ENCODE peak calls at places on chromosome 16, in seven cellular contexts. U, R, W, H, J, S and I are unnamed samples.
A peak's percentile ranks its signal among the peaks of the same experiment; 100 is the strongest.

GRCh38 chr16:21663889-21664647 is at the start of gene OTOA:
- DNase-seq in U (no peak), R (no peak), W (peak; percentile 11), H (no peak), J (no peak), S (no peak), I (no peak)

GRCh38 chr16:25747160-25747758 is 55.5 kb downstream of the HS3ST4 start:
- DNase-seq in U (peak; percentile 16), R (no peak), W (no peak), H (no peak), J (no peak), S (no peak), I (no peak)

GRCh38 chr16:86931410-86931941 is 353.1 kb downstream of the FOXL1 start:
- DNase-seq in U (peak; percentile 26), R (peak; percentile 84), W (no peak), H (peak; percentile 98), J (no peak), S (peak; percentile 49), I (no peak)

GRCh38 chr16:71421911-71422310 is 19.9 kb downstream of the TLE7 start:
- DNase-seq in U (no peak), R (no peak), W (peak; percentile 33), H (no peak), J (no peak), S (peak; percentile 21), I (peak; percentile 25)

GRCh38 chr16:59212492-59213024 is 478.4 kb upstream of the GOT2 start:
- DNase-seq in U (no peak), R (no peak), W (no peak), H (peak; percentile 42), J (no peak), S (no peak), I (no peak)

GRCh38 chr16:17101646-17102045 is 369.1 kb downstream of the XYLT1 start:
- DNase-seq in U (peak; percentile 21), R (no peak), W (no peak), H (no peak), J (no peak), S (peak; percentile 48), I (peak; percentile 20)

GRCh38 chr16:27313422-27314160 is at the start of gene IL4R:
- DNase-seq in U (peak; percentile 74), R (peak; percentile 91), W (peak; percentile 78), H (peak; percentile 59), J (peak; percentile 89), S (no peak), I (peak; percentile 70)

GRCh38 chr16:4411684-4412083 is 4.7 kb downstream of the CORO7 start:
- DNase-seq in U (peak; percentile 87), R (peak; percentile 62), W (no peak), H (no peak), J (no peak), S (no peak), I (no peak)

GRCh38 chr16:19066988-19067348 is 446 bp upstream of the COQ7 start:
- DNase-seq in U (no peak), R (no peak), W (peak; percentile 14), H (no peak), J (no peak), S (no peak), I (no peak)

GRCh38 chr16:26396511-26397235 is 670.1 kb upstream of the C16orf82 start:
- DNase-seq in U (no peak), R (no peak), W (no peak), H (no peak), J (no peak), S (no peak), I (no peak)

GRCh38 chr16:89401641-89402445 is 88.5 kb downstream of the ANKRD11 start:
- DNase-seq in U (peak; percentile 38), R (no peak), W (no peak), H (no peak), J (no peak), S (no peak), I (no peak)

GRCh38 chr16:74466872-74467271 is 45.6 kb upstream of the CLEC18B start:
- DNase-seq in U (no peak), R (no peak), W (no peak), H (no peak), J (no peak), S (no peak), I (no peak)

GRCh38 chr16:87465306-87465705 is 27.5 kb downstream of the ZCCHC14 start:
- DNase-seq in U (peak; percentile 76), R (peak; percentile 93), W (peak; percentile 94), H (peak; percentile 67), J (peak; percentile 77), S (peak; percentile 70), I (peak; percentile 70)

GRCh38 chr16:75322706-75323105 is 71.3 kb upstream of the BCAR1 start:
- DNase-seq in U (no peak), R (no peak), W (no peak), H (peak; percentile 57), J (no peak), S (peak; percentile 69), I (no peak)

GRCh38 chr16:2008009-2008526 is 1.6 kb downstream of the ZNF598 start:
- DNase-seq in U (no peak), R (no peak), W (peak; percentile 75), H (peak; percentile 46), J (no peak), S (peak; percentile 97), I (peak; percentile 89)

GRCh38 chr16:23333034-23333579 is 31.0 kb downstream of the SCNN1B start:
- DNase-seq in U (no peak), R (no peak), W (no peak), H (no peak), J (no peak), S (no peak), I (no peak)

GRCh38 chr16:51898872-51899271 is 648.1 kb downstream of the TOX3 start:
- DNase-seq in U (no peak), R (no peak), W (no peak), H (no peak), J (no peak), S (peak; percentile 31), I (no peak)

GRCh38 chr16:11009027-11009755 is 64.8 kb downstream of the CLEC16A start:
- DNase-seq in U (no peak), R (peak; percentile 11), W (no peak), H (no peak), J (no peak), S (peak; percentile 89), I (no peak)

GRCh38 chr16:70159355-70160348 is 13.9 kb upstream of the CLEC18C start:
- DNase-seq in U (peak; percentile 13), R (no peak), W (no peak), H (peak; percentile 2), J (no peak), S (no peak), I (no peak)

GRCh38 chr16:70575376-70575775 is 51.8 kb downstream of the SF3B3 start:
- DNase-seq in U (peak; percentile 8), R (no peak), W (no peak), H (no peak), J (no peak), S (no peak), I (no peak)

GRCh38 chr16:14409563-14409962 is 220.5 kb downstream of the PARN start:
- DNase-seq in U (no peak), R (peak; percentile 90), W (no peak), H (no peak), J (no peak), S (peak; percentile 90), I (peak; percentile 13)

GRCh38 chr16:814974-815373 is 14.4 kb upstream of the GNG13 start:
- DNase-seq in U (no peak), R (no peak), W (no peak), H (no peak), J (no peak), S (no peak), I (no peak)

GRCh38 chr16:813916-814412 is 13.4 kb upstream of the GNG13 start:
- DNase-seq in U (no peak), R (no peak), W (no peak), H (no peak), J (no peak), S (no peak), I (no peak)

GRCh38 chr16:815861-816260 is 15.3 kb upstream of the GNG13 start:
- DNase-seq in U (no peak), R (no peak), W (no peak), H (no peak), J (no peak), S (no peak), I (no peak)

GRCh38 chr16:817001-817906 is 16.7 kb upstream of the GNG13 start:
- DNase-seq in U (no peak), R (no peak), W (no peak), H (no peak), J (no peak), S (no peak), I (no peak)

GRCh38 chr16:813204-813915 is 12.8 kb upstream of the GNG13 start:
- DNase-seq in U (peak; percentile 50), R (no peak), W (peak; percentile 48), H (no peak), J (no peak), S (no peak), I (no peak)
- H3K27me3 ChIP-seq in U (no peaks in the 10 kb centered on the region), R (no peaks in the 10 kb centered on the region), W (peaks cover 21% of the 10 kb centered on the region), H (peaks cover 2% of the 10 kb centered on the region), J (peaks cover 3% of the 10 kb centered on the region), S (peaks cover 42% of the 10 kb centered on the region), I (peaks cover 20% of the 10 kb centered on the region)

GRCh38 chr16:57689772-57690558 is 4.6 kb upstream of the DRC7 start:
- DNase-seq in U (no peak), R (peak; percentile 40), W (no peak), H (peak; percentile 14), J (no peak), S (no peak), I (no peak)
- H3K27me3 ChIP-seq in U (no peaks in the 10 kb centered on the region), R (no peaks in the 10 kb centered on the region), W (no peaks in the 10 kb centered on the region), H (peaks cover 4% of the 10 kb centered on the region), J (no peaks in the 10 kb centered on the region), S (peaks cover 7% of the 10 kb centered on the region), I (no peaks in the 10 kb centered on the region)

DNA sequence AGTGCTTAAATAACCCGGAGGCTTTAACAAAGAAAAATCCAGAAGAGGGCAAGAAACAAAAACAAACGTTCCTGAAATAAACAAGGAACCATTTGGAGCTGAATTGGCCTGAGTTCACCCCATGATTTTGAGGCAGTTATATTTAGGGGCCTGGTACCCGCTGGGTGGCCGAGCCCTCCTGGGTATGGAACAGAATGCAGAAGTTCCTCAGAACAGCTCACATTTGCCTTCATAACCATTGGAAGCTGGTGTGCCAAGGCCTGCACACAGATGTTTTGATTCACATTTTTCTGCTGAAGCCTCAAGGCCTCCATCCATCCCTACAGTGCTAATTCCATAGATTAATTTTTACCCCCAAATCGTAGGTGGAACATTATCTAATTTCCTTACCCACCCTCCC is 3.3 kb upstream of the ZFHX3 start:
- DNase-seq in U (no peak), R (peak; percentile 68), W (no peak), H (no peak), J (no peak), S (no peak), I (no peak)
- H3K27me3 ChIP-seq in U (no peaks in the 10 kb centered on the region), R (no peaks in the 10 kb centered on the region), W (no peaks in the 10 kb centered on the region), H (no peaks in the 10 kb centered on the region), J (no peaks in the 10 kb centered on the region), S (no peaks in the 10 kb centered on the region), I (no peaks in the 10 kb centered on the region)

GRCh38 chr16:82257990-82258389 is 88.0 kb upstream of the MPHOSPH6 start:
- DNase-seq in U (no peak), R (no peak), W (no peak), H (no peak), J (no peak), S (no peak), I (no peak)
- H3K27me3 ChIP-seq in U (no peaks in the 10 kb centered on the region), R (no peaks in the 10 kb centered on the region), W (no peaks in the 10 kb centered on the region), H (peaks cover 12% of the 10 kb centered on the region), J (no peaks in the 10 kb centered on the region), S (peaks cover 80% of the 10 kb centered on the region), I (peaks cover 4% of the 10 kb centered on the region)